ENCODE peak calls at places on chromosome 21, in ten cellular contexts. X is heart right ventricle; T is LHCN-M2; C is cardiac septum; D is HCEC 1CT; Y is activated CD4-positive, alpha-beta T cell treated with anti-CD3 and anti-CD28 coated beads for 48 hours; K is non-pigmented ciliary epithelial cell; Q is activated naive CD8-positive, alpha-beta T cell treated with anti-CD3 and anti-CD28 coated beads, Interleukin-2, amount 50 U/mL, for 24 hours; J is COR-L47; Z is T-helper 9 cell. A is an unnamed sample.

GRCh38 chr21:44601596-44602473 is 1.4 kb downstream of the KRTAP10-7 start:
- DNase-seq in X (no peak), T (peak; percentile 6), C (no peak), D (no peak), Y (no peak), K (no peak), Q (no peak), J (no peak), Z (no peak), A (no peak)

GRCh38 chr21:46191257-46191685 is 7.0 kb upstream of the SPATC1L start:
- DNase-seq in X (no peak), T (peak; percentile 69), C (no peak), D (peak; percentile 82), Y (no peak), K (peak; percentile 49), Q (no peak), J (no peak), Z (no peak), A (peak; percentile 26)

GRCh38 chr21:15094706-15095105 is 29.9 kb upstream of the NRIP1 start:
- DNase-seq in X (no peak), T (peak; percentile 20), C (no peak), D (no peak), Y (no peak), K (no peak), Q (no peak), J (no peak), Z (no peak), A (no peak)

GRCh38 chr21:39885119-39885848 is 18.0 kb downstream of the PCP4 start:
- DNase-seq in X (peak; percentile 52), T (no peak), C (peak; percentile 78), D (no peak), Y (no peak), K (no peak), Q (no peak), J (peak; percentile 87), Z (no peak), A (no peak)

GRCh38 chr21:45102391-45102932 is 28.1 kb downstream of the ADARB1 start:
- DNase-seq in X (no peak), T (peak; percentile 70), C (no peak), D (peak; percentile 65), Y (no peak), K (no peak), Q (no peak), J (no peak), Z (no peak), A (no peak)

GRCh38 chr21:16156841-16157240 is 427.1 kb downstream of the USP25 start:
- DNase-seq in X (no peak), T (no peak), C (no peak), D (no peak), Y (no peak), K (no peak), Q (no peak), J (no peak), Z (no peak), A (no peak)

GRCh38 chr21:25385912-25386474 is 221.3 kb downstream of the MRPL39 start:
- DNase-seq in X (no peak), T (peak; percentile 63), C (no peak), D (peak; percentile 69), Y (no peak), K (no peak), Q (no peak), J (peak; percentile 61), Z (no peak), A (no peak)

GRCh38 chr21:45466330-45467220 is 61.6 kb downstream of the COL18A1 start:
- DNase-seq in X (no peak), T (peak; percentile 33), C (no peak), D (no peak), Y (no peak), K (no peak), Q (no peak), J (no peak), Z (no peak), A (no peak)

GRCh38 chr21:34926784-34927548 is 122.1 kb downstream of the RUNX1 start:
- DNase-seq in X (no peak), T (peak; percentile 72), C (no peak), D (peak; percentile 56), Y (no peak), K (no peak), Q (no peak), J (no peak), Z (no peak), A (no peak)

GRCh38 chr21:24224411-24224810 is 1382.9 kb downstream of the MRPL39 start:
- DNase-seq in X (no peak), T (no peak), C (no peak), D (no peak), Y (no peak), K (no peak), Q (no peak), J (no peak), Z (no peak), A (no peak)

GRCh38 chr21:44702111-44702972 is 5.4 kb downstream of the KRTAP10-12 start:
- DNase-seq in X (no peak), T (no peak), C (no peak), D (no peak), Y (no peak), K (no peak), Q (no peak), J (peak; percentile 84), Z (no peak), A (no peak)

GRCh38 chr21:43634618-43635017 is 24.7 kb downstream of the HSF2BP start:
- DNase-seq in X (no peak), T (peak; percentile 76), C (no peak), D (peak; percentile 34), Y (no peak), K (no peak), Q (no peak), J (no peak), Z (no peak), A (no peak)

GRCh38 chr21:29418813-29419212 is 120.1 kb downstream of the BACH1 start:
- DNase-seq in X (no peak), T (no peak), C (no peak), D (no peak), Y (no peak), K (no peak), Q (no peak), J (no peak), Z (no peak), A (no peak)

GRCh38 chr21:33286076-33286475 is 19.9 kb downstream of the IL10RB start:
- DNase-seq in X (no peak), T (no peak), C (no peak), D (no peak), Y (no peak), K (no peak), Q (no peak), J (no peak), Z (no peak), A (no peak)

GRCh38 chr21:45543710-45544448 is 1.6 kb upstream of the SLC19A1 start:
- DNase-seq in X (no peak), T (no peak), C (peak; percentile 76), D (no peak), Y (peak; percentile 5), K (no peak), Q (no peak), J (no peak), Z (no peak), A (no peak)

GRCh38 chr21:39251326-39251725 is 62.1 kb downstream of the BRWD1 start:
- DNase-seq in X (no peak), T (no peak), C (no peak), D (no peak), Y (no peak), K (no peak), Q (no peak), J (peak; percentile 33), Z (no peak), A (no peak)

GRCh38 chr21:42798106-42798505 is 81.2 kb downstream of the WDR4 start:
- DNase-seq in X (no peak), T (no peak), C (no peak), D (no peak), Y (no peak), K (no peak), Q (no peak), J (no peak), Z (no peak), A (no peak)

GRCh38 chr21:40158356-40158755 is 291.1 kb downstream of the PCP4 start:
- DNase-seq in X (no peak), T (no peak), C (no peak), D (no peak), Y (no peak), K (no peak), Q (no peak), J (no peak), Z (no peak), A (no peak)

GRCh38 chr21:39060485-39061099 is 122.7 kb downstream of the PSMG1 start:
- DNase-seq in X (no peak), T (no peak), C (no peak), D (no peak), Y (no peak), K (no peak), Q (no peak), J (no peak), Z (no peak), A (no peak)

GRCh38 chr21:25582888-25583287 is 24.4 kb downstream of the MRPL39 start:
- DNase-seq in X (no peak), T (no peak), C (no peak), D (no peak), Y (peak; percentile 30), K (no peak), Q (peak; percentile 37), J (no peak), Z (no peak), A (no peak)

GRCh38 chr21:44840771-44841170 is 22.9 kb upstream of the SUMO3 start:
- DNase-seq in X (no peak), T (no peak), C (no peak), D (no peak), Y (no peak), K (no peak), Q (no peak), J (no peak), Z (no peak), A (no peak)

GRCh38 chr21:37758997-37759396 is 157.3 kb downstream of the KCNJ6 start:
- DNase-seq in X (no peak), T (peak; percentile 70), C (peak; percentile 86), D (peak; percentile 49), Y (peak; percentile 34), K (no peak), Q (peak; percentile 9), J (peak; percentile 56), Z (no peak), A (no peak)

GRCh38 chr21:42002421-42002958 is 7.7 kb downstream of the ZBTB21 start:
- DNase-seq in X (no peak), T (peak; percentile 72), C (no peak), D (peak; percentile 91), Y (peak; percentile 86), K (peak; percentile 89), Q (peak; percentile 69), J (no peak), Z (no peak), A (peak; percentile 90)

GRCh38 chr21:36747815-36748381 is 49.0 kb downstream of the SIM2 start:
- DNase-seq in X (peak; percentile 60), T (no peak), C (no peak), D (peak; percentile 14), Y (peak; percentile 69), K (no peak), Q (peak; percentile 61), J (no peak), Z (no peak), A (no peak)

GRCh38 chr21:34182436-34182835 is 109.1 kb downstream of the MRPS6 start:
- DNase-seq in X (no peak), T (no peak), C (no peak), D (no peak), Y (no peak), K (no peak), Q (no peak), J (no peak), Z (no peak), A (no peak)

GRCh38 chr21:33268736-33269441 is 2.7 kb downstream of the IL10RB start:
- DNase-seq in X (no peak), T (no peak), C (no peak), D (no peak), Y (peak; percentile 61), K (no peak), Q (peak; percentile 33), J (peak; percentile 92), Z (peak; percentile 21), A (no peak)

GRCh38 chr21:18369115-18369514 is 34.5 kb downstream of the TMPRSS15 start:
- DNase-seq in X (no peak), T (peak; percentile 49), C (no peak), D (no peak), Y (no peak), K (no peak), Q (no peak), J (peak; percentile 49), Z (no peak), A (no peak)

GRCh38 chr21:36916718-36917117 is 49.8 kb downstream of the HLCS start:
- DNase-seq in X (no peak), T (no peak), C (no peak), D (no peak), Y (no peak), K (no peak), Q (no peak), J (no peak), Z (no peak), A (no peak)